ENCODE peak calls at places on chromosomes 7 and 10, in eight cellular contexts. A is neural progenitor cell, P is GM23248, C is SK-N-SH, M is hepatocyte, B is OCI-LY7, K is HCT116, G is MM.1S. I is an unnamed sample. For H3K9me3, the result is how much of the 10 kb centered on the place peaks cover.

GRCh38 chr10:29656451-29656992 is 21.8 kb upstream of the SVIL start:
- DNase-seq in C (no peak), K (no peak), G (no peak), P (no peak), A (no peak), M (no peak), B (no peak), I (no peak)

GRCh38 chr7:29336851-29337627 is 142.5 kb downstream of the CHN2 start:
- DNase-seq in K (no peak), A (no peak), M (no peak), P (no peak), C (no peak), G (no peak), B (no peak), I (no peak)

GRCh38 chr7:40047661-40048060 is 86.8 kb downstream of the MPLKIP start:
- DNase-seq in M (no peak), C (no peak), G (peak), A (no peak), K (no peak), P (peak), B (peak), I (peak)

GRCh38 chr7:153217032-153217431 is 457.5 kb downstream of the ACTR3B start:
- DNase-seq in K (no peak), B (no peak), G (no peak), A (no peak), M (no peak), P (no peak), C (no peak), I (no peak)

GRCh38 chr10:123800299-123800698 is 91.3 kb downstream of the CPXM2 start:
- DNase-seq in M (no peak), P (peak), K (no peak), C (no peak), B (no peak), A (no peak), G (no peak), I (no peak)

GRCh38 chr10:69465457-69466157 is 14.3 kb downstream of the TSPAN15 start:
- DNase-seq in C (no peak), G (no peak), M (no peak), K (no peak), P (no peak), B (no peak), A (no peak), I (no peak)

GRCh38 chr7:79420464-79420863 is 33.0 kb downstream of the MAGI2 start:
- DNase-seq in G (no peak), B (no peak), K (no peak), M (peak), P (peak), C (no peak), A (no peak), I (peak)

GRCh38 chr10:79209340-79209739 is 137.9 kb upstream of the PPIF start:
- DNase-seq in G (no peak), B (no peak), A (no peak), C (peak), K (no peak), M (no peak), P (no peak), I (no peak)

GRCh38 chr7:23530355-23530754 is 1.4 kb downstream of the TRA2A start:
- DNase-seq in G (peak), K (no peak), M (peak), P (peak), B (peak), A (peak), C (peak), I (peak)

GRCh38 chr10:49571419-49571818 is 32.5 kb upstream of the ERCC6 start:
- DNase-seq in B (no peak), A (no peak), K (no peak), P (peak), C (no peak), G (no peak), M (peak), I (peak)

GRCh38 chr10:71838264-71839211 is 12.5 kb downstream of the PSAP start:
- DNase-seq in P (peak), K (no peak), C (no peak), B (no peak), G (no peak), M (no peak), A (no peak), I (peak)

DNA sequence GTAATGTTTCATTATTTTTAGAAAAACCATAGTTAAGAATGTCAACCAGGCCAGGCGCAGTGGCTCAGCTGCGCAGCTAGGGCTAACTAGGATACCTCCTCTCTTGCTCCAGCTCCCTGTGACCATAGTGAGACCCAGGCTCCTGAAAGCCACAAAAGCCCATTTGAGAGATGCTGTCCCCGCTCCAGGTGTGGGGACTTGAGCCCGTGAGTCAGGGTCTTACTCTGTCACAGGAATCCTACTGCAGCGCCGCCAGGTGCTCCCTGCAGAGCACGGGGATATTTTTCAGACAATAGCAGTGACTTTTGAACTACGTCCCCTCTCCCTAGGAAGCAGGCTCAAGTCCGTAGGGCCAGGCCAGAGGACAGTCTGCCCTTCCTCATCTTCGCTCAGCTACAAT is 75.6 kb upstream of the NRBF2 start:
- DNase-seq in A (no peak), B (no peak), C (no peak), P (no peak), G (no peak), M (no peak), K (no peak), I (no peak)
- H3K27ac ChIP-seq in A (no peak), B (no peak), C (no peak), P (no peak), G (no peak), M (no peak), K (no peak), I (no peak)

GRCh38 chr10:1461016-1461415 is 276.3 kb downstream of the ADARB2 start:
- DNase-seq in P (no peak), C (no peak), G (no peak), M (no peak), B (no peak), K (no peak), A (no peak), I (no peak)

GRCh38 chr10:1462521-1462920 is 274.8 kb downstream of the ADARB2 start:
- DNase-seq in M (no peak), B (no peak), G (no peak), P (no peak), C (no peak), K (no peak), A (no peak), I (no peak)

GRCh38 chr10:1462994-1463633 is 274.2 kb downstream of the ADARB2 start:
- DNase-seq in A (no peak), P (no peak), K (no peak), G (no peak), B (no peak), C (no peak), M (no peak), I (no peak)

GRCh38 chr10:1464866-1465265 is 272.5 kb downstream of the ADARB2 start:
- DNase-seq in P (no peak), C (no peak), B (no peak), G (peak), A (no peak), M (no peak), K (no peak), I (no peak)

DNA sequence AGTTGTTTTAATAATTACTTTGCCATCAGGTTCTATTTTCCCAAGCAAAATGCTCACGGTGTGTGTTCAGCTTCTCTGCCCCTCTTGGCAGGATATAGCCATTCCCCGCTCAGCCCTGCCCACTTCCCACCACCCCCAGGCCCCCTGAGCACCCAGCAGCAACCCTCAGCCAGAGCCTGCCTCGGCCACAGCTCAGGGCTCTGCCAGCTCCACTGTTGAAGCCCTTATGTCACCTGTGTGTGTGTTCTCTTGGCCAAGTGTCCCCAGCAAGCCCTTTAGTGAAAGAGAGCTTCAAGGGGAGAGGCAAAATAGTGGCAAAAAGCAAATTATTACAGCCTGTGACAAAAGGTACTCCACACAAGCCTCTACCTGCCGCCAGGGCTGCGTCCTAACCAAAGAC is 275.3 kb downstream of the ADARB2 start:
- DNase-seq in M (no peak), C (no peak), B (no peak), P (no peak), A (no peak), G (no peak), K (no peak), I (no peak)
- H3K9me3 ChIP-seq in M (under half), C (under half), B (under half), P (under half), A (under half), G (under half), K (under half), I (under half)

GRCh38 chr10:96342402-96342801 is 16.4 kb downstream of the OPALIN start:
- DNase-seq in A (no peak), K (no peak), G (no peak), B (no peak), M (no peak), C (no peak), P (no peak), I (no peak)

GRCh38 chr10:96339383-96339782 is 19.4 kb downstream of the OPALIN start:
- DNase-seq in A (no peak), P (no peak), K (no peak), B (no peak), M (no peak), G (no peak), C (no peak), I (no peak)

GRCh38 chr10:96341219-96342182 is 17.3 kb downstream of the OPALIN start:
- DNase-seq in M (no peak), C (no peak), G (peak), K (no peak), P (no peak), A (peak), B (no peak), I (no peak)

GRCh38 chr10:96338279-96338925 is 20.4 kb downstream of the OPALIN start:
- DNase-seq in K (no peak), G (no peak), B (no peak), P (no peak), C (no peak), M (no peak), A (peak), I (no peak)

DNA sequence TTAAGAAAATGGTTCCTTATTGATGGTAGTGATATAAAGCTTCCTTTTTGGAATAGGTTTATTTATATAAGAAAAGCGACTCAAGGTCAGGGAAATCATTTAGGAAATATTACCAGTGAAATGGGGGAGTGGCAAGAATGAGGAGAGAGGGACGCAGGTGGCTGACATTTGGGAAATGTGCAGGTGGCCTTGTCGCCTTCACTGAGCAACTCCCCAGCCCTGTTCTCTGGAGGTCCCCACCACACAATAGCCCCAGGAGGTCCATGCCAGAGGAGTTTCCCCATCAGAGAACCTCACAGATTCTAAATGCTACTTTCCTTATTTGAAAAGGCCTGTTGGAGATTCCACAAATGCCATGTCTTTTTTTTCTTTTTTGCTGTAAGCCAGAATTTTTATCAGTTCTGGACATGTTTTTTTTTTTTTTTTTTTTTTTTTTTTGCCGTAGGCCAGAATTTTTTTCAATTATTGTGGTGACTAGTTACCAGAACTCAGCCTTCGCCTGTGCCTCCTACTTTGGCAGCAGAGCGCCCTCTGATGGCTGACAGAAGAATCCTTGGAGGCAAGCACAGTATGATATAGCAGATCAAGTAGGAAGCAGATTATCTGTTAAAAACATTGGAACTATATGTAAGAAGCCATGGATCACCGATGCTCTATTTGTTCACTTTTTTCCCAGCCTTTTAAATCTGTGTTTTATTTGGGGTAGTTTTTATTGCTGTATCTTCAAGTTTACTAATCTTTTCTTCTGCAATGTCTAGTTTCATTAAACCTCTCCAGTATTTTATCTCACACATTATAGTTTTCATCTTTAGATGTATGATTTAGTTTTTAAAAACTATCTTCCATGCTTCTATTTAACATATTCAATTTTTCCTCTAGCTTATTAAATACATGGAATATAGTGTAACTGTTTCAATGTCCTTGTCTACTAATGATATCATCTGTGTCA is 18.6 kb downstream of the OPALIN start:
- DNase-seq in K (peak), M (peak), B (peak), C (peak), G (peak), A (peak), P (peak), I (peak)
- TF ChIP-seq EZH2phosphoT487 in K (no peak), M (no peak), B (no peak), C (no peak), G (no peak), A (no peak), P (no peak), I (no peak)

DNA sequence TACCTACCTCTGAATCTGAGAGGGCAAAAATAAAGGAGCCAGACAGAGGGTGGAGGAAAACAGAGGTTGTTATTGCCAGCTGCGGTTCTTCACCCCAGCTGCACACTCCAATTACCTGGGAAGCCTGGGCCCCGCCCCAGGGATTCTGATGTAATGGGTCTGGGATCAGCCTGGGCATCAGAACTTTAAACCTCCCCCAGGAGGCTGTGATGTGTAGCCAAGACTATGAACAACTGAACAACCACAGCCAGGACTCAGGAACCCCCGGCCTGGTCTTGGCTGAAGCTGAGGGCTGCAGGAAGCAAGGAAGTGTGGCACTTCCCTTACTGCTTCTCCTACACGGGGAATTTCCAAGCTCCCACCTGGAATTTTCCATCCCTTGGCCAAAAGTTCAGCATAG is 89.3 kb downstream of the HIP1 start:
- DNase-seq in G (no peak), P (no peak), K (no peak), C (no peak), B (no peak), M (no peak), A (no peak), I (no peak)
- H3K27ac ChIP-seq in G (no peak), P (no peak), K (peak), C (no peak), B (no peak), M (no peak), A (peak), I (no peak)

GRCh38 chr7:63077841-63078240 is 920.8 kb upstream of the ZNF722 start:
- DNase-seq in M (no peak), C (no peak), B (no peak), K (no peak), P (no peak), G (no peak), A (no peak), I (no peak)
- H3K9me3 ChIP-seq in M (under half), C (under half), B (under half), K (under half), P (under half), G (under half), A (half or more), I (under half)

DNA sequence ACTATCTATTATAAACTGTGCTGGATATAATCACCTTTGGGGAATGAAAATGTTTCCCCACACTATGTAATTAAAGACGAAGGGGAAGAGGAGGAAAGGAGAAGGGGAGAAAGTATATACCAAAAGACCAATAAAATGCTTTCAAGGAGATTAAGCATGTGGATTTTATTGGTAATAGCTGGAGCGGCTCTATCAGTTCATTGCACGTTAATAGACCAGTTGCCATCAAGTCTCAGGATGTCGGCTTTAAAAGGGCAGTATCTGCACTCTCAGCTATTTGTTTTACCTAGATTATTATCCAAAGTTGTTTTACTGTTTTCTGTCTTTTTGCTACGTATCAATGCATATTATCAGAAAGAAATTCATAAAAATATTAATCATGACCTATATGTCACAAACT is 9.0 kb downstream of the ETV1 start:
- DNase-seq in G (no peak), C (no peak), B (no peak), A (no peak), K (no peak), P (peak), M (no peak), I (no peak)
- TF ChIP-seq EZH2phosphoT487 in G (no peak), C (no peak), B (no peak), A (no peak), K (no peak), P (no peak), M (no peak), I (no peak)

I was measured in PC-3.